ENCODE peak calls at places on chromosomes 3 and 15, in five cellular contexts. C is cardiac fibroblast, Q is Panc1, F is spleen, O is AG04450. I is an unnamed sample.

GRCh38 chr3:170499562-170500156 is 81.0 kb downstream of the CLDN11 start:
- DNase-seq in C (peak), Q (no peak), F (no peak), O (peak), I (peak)

GRCh38 chr3:124034809-124035152 is 42.9 kb upstream of the ROPN1 start:
- DNase-seq in C (no peak), Q (no peak), F (no peak), O (no peak), I (no peak)

GRCh38 chr3:45026038-45026437 is at the start of gene CLEC3B:
- DNase-seq in C (peak), Q (no peak), F (no peak), O (no peak), I (peak)

GRCh38 chr3:169458752-169459151 is 204.8 kb downstream of the MECOM start:
- DNase-seq in C (no peak), Q (no peak), F (no peak), O (no peak), I (no peak)

GRCh38 chr15:24772709-24773373 is 97.3 kb downstream of the NPAP1 start:
- DNase-seq in C (peak), Q (no peak), F (peak), O (peak), I (peak)

GRCh38 chr3:17994167-17994566 is 251.7 kb upstream of the TBC1D5 start:
- DNase-seq in C (no peak), Q (no peak), F (no peak), O (no peak), I (no peak)

GRCh38 chr3:187997946-187998561 is 155.9 kb upstream of the LPP start:
- DNase-seq in C (no peak), Q (no peak), F (no peak), O (no peak), I (no peak)

GRCh38 chr15:64279131-64279530 is 76.8 kb downstream of the CSNK1G1 start:
- DNase-seq in C (no peak), Q (no peak), F (no peak), O (no peak), I (peak)

GRCh38 chr15:101618056-101618455 is 34.1 kb downstream of the TM2D3 start:
- DNase-seq in C (no peak), Q (no peak), F (no peak), O (no peak), I (no peak)

GRCh38 chr15:63023351-63023945 is 19.1 kb upstream of the TPM1 start:
- DNase-seq in C (peak), Q (no peak), F (no peak), O (no peak), I (peak)

GRCh38 chr3:129616713-129617112 is 10.2 kb upstream of the PLXND1 start:
- DNase-seq in C (peak), Q (no peak), F (no peak), O (no peak), I (peak)

GRCh38 chr3:160343132-160343531 is 55.9 kb downstream of the IFT80 start:
- DNase-seq in C (peak), Q (no peak), F (no peak), O (no peak), I (peak)

GRCh38 chr3:160540546-160540945 is 24.8 kb downstream of the KPNA4 start:
- DNase-seq in C (no peak), Q (no peak), F (no peak), O (no peak), I (no peak)

GRCh38 chr3:173548261-173548660 is 150.7 kb downstream of the NLGN1 start:
- DNase-seq in C (no peak), Q (no peak), F (no peak), O (no peak), I (no peak)

GRCh38 chr3:196335004-196335403 is 3.2 kb downstream of the TM4SF19 start:
- DNase-seq in C (no peak), Q (no peak), F (no peak), O (no peak), I (no peak)

GRCh38 chr15:56242576-56243116 is 1.0 kb downstream of the RFX7 start:
- DNase-seq in C (no peak), Q (no peak), F (no peak), O (no peak), I (no peak)

GRCh38 chr3:43879166-43879565 is 188.4 kb downstream of the ABHD5 start:
- DNase-seq in C (peak), Q (no peak), F (no peak), O (no peak), I (no peak)

GRCh38 chr15:59271595-59272201 is 65.1 kb downstream of the LDHAL6B start:
- DNase-seq in C (no peak), Q (no peak), F (no peak), O (no peak), I (no peak)

GRCh38 chr15:67125589-67126502 is 60.4 kb downstream of the SMAD3 start:
- DNase-seq in C (peak), Q (peak), F (peak), O (peak), I (peak)

GRCh38 chr3:132008841-132009638 is 25.8 kb downstream of the CPNE4 start:
- DNase-seq in C (no peak), Q (no peak), F (no peak), O (no peak), I (no peak)

GRCh38 chr3:55498520-55498919 is 11.4 kb upstream of the WNT5A start:
- DNase-seq in C (no peak), Q (no peak), F (no peak), O (no peak), I (no peak)

GRCh38 chr15:41581110-41581509 is 22.1 kb downstream of the TYRO3 start:
- DNase-seq in C (no peak), Q (no peak), F (no peak), O (no peak), I (peak)

GRCh38 chr15:37783290-37783689 is 151.2 kb upstream of the TMCO5A start:
- DNase-seq in C (peak), Q (no peak), F (no peak), O (no peak), I (no peak)

GRCh38 chr15:67032608-67033007 is 32.8 kb upstream of the SMAD3 start:
- DNase-seq in C (no peak), Q (no peak), F (no peak), O (no peak), I (no peak)

GRCh38 chr15:68205558-68205944 is 419 bp upstream of the CALML4 start:
- DNase-seq in C (no peak), Q (no peak), F (no peak), O (no peak), I (no peak)
- H3K4me3 ChIP-seq in C (no peak), Q (no peak), F (no peak), O (no peak), I (no peak)

GRCh38 chr3:57007513-57008415 is 52.7 kb upstream of the SPATA12 start:
- DNase-seq in C (peak), Q (no peak), F (no peak), O (peak), I (peak)
- H3K4me3 ChIP-seq in C (peak), Q (peak), F (no peak), O (peak), I (peak)

GRCh38 chr3:80770106-80771079 is 991.1 kb downstream of the GBE1 start:
- DNase-seq in C (peak), Q (no peak), F (no peak), O (no peak), I (no peak)
- H3K4me3 ChIP-seq in C (no peak), Q (no peak), F (no peak), O (no peak), I (peak)

DNA sequence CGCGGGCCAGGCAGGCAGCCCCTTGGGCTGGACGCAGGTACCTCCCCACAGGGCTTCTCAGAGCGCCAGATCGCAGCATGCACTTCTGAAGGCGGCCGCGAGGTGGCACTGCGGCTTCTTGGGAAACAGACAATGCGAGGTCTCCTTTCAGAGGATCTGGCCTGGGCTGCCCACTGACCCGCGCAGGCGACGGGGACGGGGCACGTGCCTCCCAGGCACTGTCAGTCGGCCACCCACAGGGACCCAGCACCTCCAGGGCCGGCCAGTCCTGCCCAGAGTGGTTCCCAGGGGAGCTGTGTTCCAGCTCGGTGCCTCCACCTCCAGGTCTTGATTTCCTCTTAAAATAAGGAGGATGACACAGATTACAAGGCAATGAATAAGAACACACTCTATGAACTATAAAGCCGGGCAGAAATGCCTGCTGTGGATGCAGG is 24.4 kb upstream of the TXNRD3 start:
- DNase-seq in C (peak), Q (peak), F (peak), O (peak), I (peak)
- H3K4me3 ChIP-seq in C (no peak), Q (no peak), F (no peak), O (no peak), I (no peak)

I was measured in adipocyte.